ENCODE peak calls at places on chromosome 16, in ten cellular contexts. A is GM23248, F is neuronal stem cell, W is PC-3, Q is fibroblast of lung, R is neural progenitor cell, M is MM.1S, I is GM23338, C is GM12878, L is hepatocyte. G is an unnamed sample.

GRCh38 chr16:19114359-19115147 is 789 bp downstream of the ITPRIPL2 start:
- DNase-seq in A (peak; percentile 89), F (peak; percentile 15), W (peak; percentile 34), Q (peak; percentile 74), R (peak; percentile 44), M (no peak), I (peak; percentile 84), C (no peak), L (peak; percentile 46), G (no peak)

GRCh38 chr16:63983401-63983800 is 1138.5 kb downstream of the CDH11 start:
- DNase-seq in A (no peak), F (no peak), W (peak; percentile 44), Q (no peak), R (no peak), M (no peak), I (peak; percentile 86), C (no peak), L (peak; percentile 16), G (no peak)

GRCh38 chr16:74626741-74627416 is 20.0 kb upstream of the GLG1 start:
- DNase-seq in A (peak; percentile 64), F (no peak), W (no peak), Q (peak; percentile 32), R (no peak), M (no peak), I (no peak), C (no peak), L (no peak), G (no peak)

GRCh38 chr16:84199861-84200260 is 8.9 kb downstream of the ADAD2 start:
- DNase-seq in A (no peak), F (no peak), W (no peak), Q (no peak), R (no peak), M (no peak), I (no peak), C (no peak), L (no peak), G (no peak)

GRCh38 chr16:53282328-53282727 is 151.9 kb upstream of the RBL2 start:
- DNase-seq in A (no peak), F (no peak), W (no peak), Q (no peak), R (no peak), M (no peak), I (no peak), C (no peak), L (no peak), G (no peak)

GRCh38 chr16:77236063-77236511 is 36.9 kb downstream of the SYCE1L start:
- DNase-seq in A (peak; percentile 87), F (peak; percentile 88), W (peak; percentile 84), Q (peak; percentile 59), R (peak; percentile 94), M (peak; percentile 67), I (peak; percentile 93), C (no peak), L (peak; percentile 93), G (peak; percentile 84)

GRCh38 chr16:84443166-84443802 is 61.2 kb downstream of the MEAK7 start:
- DNase-seq in A (no peak), F (no peak), W (no peak), Q (no peak), R (no peak), M (no peak), I (no peak), C (no peak), L (peak; percentile 67), G (no peak)

GRCh38 chr16:74448990-74449389 is 27.7 kb upstream of the CLEC18B start:
- DNase-seq in A (peak; percentile 95), F (no peak), W (peak; percentile 87), Q (peak; percentile 95), R (no peak), M (no peak), I (no peak), C (no peak), L (peak; percentile 66), G (no peak)

GRCh38 chr16:70472786-70473433 is 18.5 kb downstream of the FCSK start:
- DNase-seq in A (no peak), F (no peak), W (no peak), Q (no peak), R (no peak), M (no peak), I (peak; percentile 40), C (no peak), L (no peak), G (no peak)

GRCh38 chr16:70470927-70471341 is 16.5 kb downstream of the FCSK start:
- DNase-seq in A (peak; percentile 28), F (peak; percentile 30), W (peak; percentile 12), Q (peak; percentile 23), R (peak; percentile 81), M (no peak), I (peak; percentile 71), C (no peak), L (peak; percentile 60), G (no peak)

GRCh38 chr16:70468776-70469525 is 14.6 kb downstream of the FCSK start:
- DNase-seq in A (no peak), F (no peak), W (no peak), Q (no peak), R (peak; percentile 36), M (no peak), I (no peak), C (no peak), L (no peak), G (no peak)

GRCh38 chr16:70467608-70468007 is 13.2 kb downstream of the FCSK start:
- DNase-seq in A (no peak), F (no peak), W (no peak), Q (no peak), R (no peak), M (no peak), I (no peak), C (no peak), L (no peak), G (no peak)

DNA sequence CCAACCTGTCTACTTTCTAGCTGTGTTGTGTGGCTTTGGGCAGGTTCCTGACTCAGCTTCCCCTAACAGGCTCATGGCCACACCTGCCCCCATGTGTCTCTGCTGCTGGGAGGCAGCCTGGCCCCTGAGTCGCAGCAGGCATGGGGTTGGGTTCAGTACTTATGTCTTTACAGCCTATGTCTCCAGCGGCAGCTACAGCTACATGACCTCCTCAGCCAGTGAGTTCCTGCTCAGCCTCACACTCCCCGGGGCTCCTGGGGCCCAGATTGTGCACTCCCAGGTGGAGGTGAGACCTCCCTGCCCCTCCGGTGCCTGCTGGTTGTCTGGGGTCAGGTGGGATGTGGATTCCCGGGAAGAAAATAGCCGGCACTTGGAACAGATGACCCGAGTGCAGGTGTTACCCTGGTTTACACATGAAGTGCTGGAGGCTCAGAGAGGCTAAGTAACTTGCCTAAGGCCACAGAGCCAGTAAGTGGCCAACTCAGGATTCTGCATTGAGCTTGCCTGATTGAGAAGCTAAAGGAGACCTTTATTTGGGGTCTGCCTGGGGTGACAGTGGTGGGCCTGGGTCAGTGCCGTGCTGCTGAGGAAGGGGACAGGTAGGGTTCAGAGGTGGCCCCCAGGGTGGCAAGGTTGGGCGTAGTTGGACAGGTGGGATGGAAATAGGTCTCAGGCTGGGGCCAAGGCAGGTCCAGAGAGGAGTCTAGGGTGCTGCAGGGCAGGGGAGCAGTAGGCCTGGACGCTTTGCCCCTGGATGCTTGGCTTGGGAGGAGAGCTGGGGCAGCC is 15.9 kb downstream of the FCSK start:
- DNase-seq in A (no peak), F (no peak), W (no peak), Q (no peak), R (no peak), M (no peak), I (no peak), C (no peak), L (no peak), G (no peak)
- H2AFZ ChIP-seq in A (no peak overlapping the region), F (no peak overlapping the region), W (no peak overlapping the region), Q (no peak overlapping the region), R (no peak overlapping the region), M (no peak overlapping the region), I (no peak overlapping the region), C (no peak overlapping the region), L (no peak overlapping the region), G (no peak overlapping the region)

DNA sequence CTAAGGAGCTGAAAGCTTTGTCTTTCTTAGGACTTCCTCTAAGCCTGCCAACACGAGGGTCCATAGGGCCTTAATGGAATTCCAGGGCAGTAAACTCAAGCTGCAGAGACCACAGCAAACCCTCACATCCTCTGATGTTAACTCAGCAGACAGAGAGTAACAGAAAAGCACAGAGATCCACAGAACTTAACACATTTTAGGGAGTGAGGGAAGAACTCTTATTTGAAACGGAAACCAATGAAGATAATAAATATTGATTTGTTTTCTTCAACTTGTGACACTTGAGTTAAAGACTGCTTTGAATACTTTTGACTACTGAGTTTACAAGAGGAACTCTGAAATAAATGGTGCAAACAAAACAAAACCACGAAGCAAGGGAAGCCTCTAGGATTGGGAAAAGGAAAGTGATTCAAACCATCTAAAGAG is 9.4 kb downstream of the DYNC1LI2 start:
- DNase-seq in A (peak; percentile 26), F (no peak), W (no peak), Q (peak; percentile 72), R (no peak), M (no peak), I (no peak), C (no peak), L (no peak), G (no peak)
- H3K36me3 ChIP-seq in A (peaks cover 40% of the 10 kb centered on the region), F (peaks cover 98% of the 10 kb centered on the region), W (peaks cover 40% of the 10 kb centered on the region), Q (peaks cover 14% of the 10 kb centered on the region), R (peaks cover 13% of the 10 kb centered on the region), M (peaks cover 12% of the 10 kb centered on the region), I (peaks cover 52% of the 10 kb centered on the region), C (peaks cover 14% of the 10 kb centered on the region), L (no peaks in the 10 kb centered on the region), G (peaks cover 96% of the 10 kb centered on the region)

GRCh38 chr16:30889721-30890120 is 4.2 kb downstream of the BCL7C start:
- DNase-seq in A (no peak), F (no peak), W (no peak), Q (peak; percentile 6), R (no peak), M (no peak), I (no peak), C (no peak), L (no peak), G (no peak)
- H3K4me1 ChIP-seq in A (peaks cover 6% of the 10 kb centered on the region), F (peaks cover 11% of the 10 kb centered on the region), W (peaks cover 6% of the 10 kb centered on the region), Q (peaks cover 9% of the 10 kb centered on the region), R (peaks cover 7% of the 10 kb centered on the region), M (peaks cover 10% of the 10 kb centered on the region), I (peaks cover 10% of the 10 kb centered on the region), C (peaks cover 19% of the 10 kb centered on the region), L (peaks cover 9% of the 10 kb centered on the region), G (peaks cover 19% of the 10 kb centered on the region)

GRCh38 chr16:71257768-71258167 is 27.2 kb upstream of the HYDIN start:
- DNase-seq in A (no peak), F (no peak), W (no peak), Q (no peak), R (no peak), M (no peak), I (no peak), C (no peak), L (no peak), G (no peak)

GRCh38 chr16:71258371-71258770 is 27.8 kb upstream of the HYDIN start:
- DNase-seq in A (no peak), F (no peak), W (no peak), Q (no peak), R (no peak), M (no peak), I (no peak), C (no peak), L (no peak), G (no peak)

GRCh38 chr16:71262391-71262790 is 26.8 kb downstream of the CMTR2 start:
- DNase-seq in A (no peak), F (no peak), W (no peak), Q (no peak), R (no peak), M (no peak), I (no peak), C (no peak), L (no peak), G (no peak)

GRCh38 chr16:71260995-71261394 is 28.2 kb downstream of the CMTR2 start:
- DNase-seq in A (no peak), F (no peak), W (no peak), Q (no peak), R (no peak), M (no peak), I (no peak), C (no peak), L (no peak), G (no peak)

DNA sequence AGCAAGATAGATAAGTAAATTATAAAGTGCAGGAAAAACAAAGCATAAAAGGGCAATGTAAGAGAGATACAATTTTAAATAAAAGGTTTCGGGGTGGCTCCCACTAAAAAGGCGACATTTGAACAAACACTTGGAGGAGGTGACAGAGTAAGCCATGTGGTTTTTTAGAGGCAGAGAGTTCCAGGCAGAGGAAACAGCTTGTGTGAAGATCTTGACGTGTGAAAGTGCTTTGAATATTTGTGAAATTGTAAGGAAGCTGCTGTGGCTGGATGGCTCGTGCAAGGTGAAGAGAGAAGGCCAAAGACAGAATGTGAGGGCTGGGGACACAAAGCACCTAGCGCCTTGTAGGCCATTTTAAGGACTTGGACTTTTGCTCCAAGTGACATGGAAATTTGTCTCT is 28.6 kb upstream of the HYDIN start:
- DNase-seq in A (no peak), F (no peak), W (no peak), Q (no peak), R (no peak), M (no peak), I (no peak), C (no peak), L (no peak), G (no peak)
- H2AFZ ChIP-seq in A (no peak overlapping the region), F (no peak overlapping the region), W (no peak overlapping the region), Q (no peak overlapping the region), R (no peak overlapping the region), M (no peak overlapping the region), I (no peak overlapping the region), C (no peak overlapping the region), L (no peak overlapping the region), G (no peak overlapping the region)

G was measured in OCI-LY7.